ENCODE peak calls at places on chromosomes 11 and 22, in six cellular contexts. Z, I, E, C, V and N are unnamed samples.

GRCh38 chr11:58395581-58395980 is 11.1 kb downstream of the OR5B3 start:
- DNase-seq in Z (no peak), I (no peak), E (no peak), C (peak; percentile 11), V (no peak), N (no peak)

GRCh38 chr11:25612806-25613205 is 719.1 kb upstream of the ANO3 start:
- DNase-seq in Z (no peak), I (no peak), E (no peak), C (no peak), V (no peak), N (no peak)

GRCh38 chr22:33440756-33441155 is 382.6 kb upstream of the SYN3 start:
- DNase-seq in Z (no peak), I (no peak), E (no peak), C (no peak), V (no peak), N (no peak)

GRCh38 chr22:27381552-27381951 is 420.0 kb downstream of the MN1 start:
- DNase-seq in Z (no peak), I (no peak), E (no peak), C (no peak), V (no peak), N (no peak)

GRCh38 chr22:36385491-36386350 is 2.0 kb downstream of the MYH9 start:
- DNase-seq in Z (no peak), I (peak; percentile 87), E (peak; percentile 60), C (no peak), V (no peak), N (peak; percentile 53)

GRCh38 chr22:19832476-19833108 is 22.1 kb downstream of the GNB1L start:
- DNase-seq in Z (peak; percentile 8), I (no peak), E (no peak), C (no peak), V (no peak), N (no peak)

GRCh38 chr11:44057340-44057739 is 8.7 kb upstream of the ACCS start:
- DNase-seq in Z (no peak), I (no peak), E (no peak), C (no peak), V (no peak), N (no peak)

GRCh38 chr11:83835423-83835822 is 549.3 kb upstream of the CCDC90B start:
- DNase-seq in Z (no peak), I (no peak), E (no peak), C (no peak), V (no peak), N (no peak)

GRCh38 chr11:32162906-32163305 is 72.0 kb downstream of the RCN1 start:
- DNase-seq in Z (no peak), I (no peak), E (no peak), C (no peak), V (no peak), N (no peak)

GRCh38 chr22:45934659-45935341 is 42.2 kb downstream of the WNT7B start:
- DNase-seq in Z (peak; percentile 31), I (peak; percentile 62), E (peak; percentile 95), C (peak; percentile 67), V (no peak), N (no peak)

GRCh38 chr11:31803813-31804438 is 7.2 kb downstream of the PAX6 start:
- DNase-seq in Z (no peak), I (no peak), E (no peak), C (no peak), V (no peak), N (no peak)

GRCh38 chr11:11292839-11293238 is 60.2 kb downstream of the CSNK2A3 start:
- DNase-seq in Z (no peak), I (no peak), E (no peak), C (no peak), V (no peak), N (no peak)

DNA sequence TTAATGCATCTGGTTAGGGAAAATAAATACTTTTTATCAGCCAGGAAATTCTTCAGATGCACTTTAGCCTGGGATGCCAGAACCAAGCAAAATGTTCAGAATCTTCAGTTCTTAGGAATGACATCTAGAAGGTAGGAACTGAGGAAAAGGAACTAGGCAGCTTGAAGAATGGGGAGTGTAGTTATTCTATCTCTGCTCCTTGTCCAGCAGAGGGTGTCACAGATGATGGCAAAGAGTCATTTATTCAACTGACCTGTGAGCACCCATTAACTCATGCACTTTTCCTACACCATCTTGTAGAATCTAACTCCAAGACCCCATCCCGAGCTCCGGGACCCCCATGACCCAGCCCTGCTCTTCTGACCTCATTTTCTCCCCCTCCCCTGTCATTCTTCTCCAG is 122.1 kb upstream of the ISX start:
- DNase-seq in Z (no peak), I (no peak), E (no peak), C (no peak), V (no peak), N (no peak)
- H3K4me3 ChIP-seq in Z (no peak overlapping the region), I (no peak overlapping the region), E (no peak overlapping the region), C (no peak overlapping the region), V (no peak overlapping the region), N (no peak overlapping the region)

GRCh38 chr11:1308745-1309497 is 511 bp downstream of the TOLLIP start:
- DNase-seq in Z (no peak), I (no peak), E (no peak), C (no peak), V (peak; percentile 61), N (no peak)

GRCh38 chr11:1310315-1310687 is 869 bp upstream of the TOLLIP start:
- DNase-seq in Z (no peak), I (no peak), E (no peak), C (no peak), V (no peak), N (no peak)

GRCh38 chr11:1309498-1310314 is at the start of gene TOLLIP:
- DNase-seq in Z (peak; percentile 94), I (peak; percentile 95), E (peak; percentile 67), C (peak; percentile 84), V (peak; percentile 88), N (peak; percentile 92)

GRCh38 chr11:1307998-1308744 is 1.3 kb downstream of the TOLLIP start:
- DNase-seq in Z (peak; percentile 83), I (no peak), E (no peak), C (no peak), V (no peak), N (no peak)

DNA sequence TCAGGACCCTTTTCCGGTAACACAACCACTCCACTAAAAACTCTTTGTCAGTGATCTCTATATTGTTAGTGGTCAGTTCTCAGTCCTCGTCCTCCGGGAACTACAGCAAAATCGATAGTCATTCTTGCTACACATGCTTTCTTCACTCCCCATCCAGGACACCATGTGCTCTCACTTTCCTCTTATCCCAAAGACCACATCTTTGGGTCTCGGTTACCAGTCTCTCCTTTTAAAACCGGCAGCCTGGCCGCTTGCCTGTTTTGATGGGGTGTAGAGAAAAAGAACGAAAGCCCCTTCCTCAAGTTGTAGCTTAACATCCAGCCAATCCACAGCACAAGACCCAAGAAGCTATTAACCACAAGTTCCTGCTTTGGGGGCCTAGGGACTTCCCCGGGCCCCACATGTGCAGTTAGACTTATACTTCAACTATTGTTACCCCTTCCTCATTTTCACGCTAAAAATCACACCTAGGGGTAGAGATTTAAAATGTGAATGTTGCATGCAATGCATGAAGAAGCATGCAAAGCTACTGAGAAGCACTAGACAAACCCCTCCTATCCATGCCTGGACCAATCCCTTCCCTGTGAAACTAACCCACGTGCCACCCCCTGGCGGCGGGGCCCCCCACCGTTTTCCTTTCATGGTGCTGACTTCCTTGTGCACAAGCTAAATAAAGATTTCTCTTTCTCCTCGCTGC is 1.5 kb upstream of the TOLLIP start:
- DNase-seq in Z (no peak), I (no peak), E (no peak), C (no peak), V (no peak), N (no peak)
- H3K4me3 ChIP-seq in Z (no peak overlapping the region), I (no peak overlapping the region), E (no peak overlapping the region), C (no peak overlapping the region), V (no peak overlapping the region), N (peak overlapping the region; percentile 66)

GRCh38 chr11:67583319-67584204 is at the start of gene GSTP1:
- DNase-seq in Z (peak; percentile 94), I (peak; percentile 81), E (peak; percentile 60), C (peak; percentile 75), V (peak; percentile 89), N (peak; percentile 90)
- H3K4me3 ChIP-seq in Z (peak within 1 kb of the TSS; percentile 64), I (peak within 1 kb of the TSS; percentile 69), E (peak within 1 kb of the TSS; percentile 70), C (peak within 1 kb of the TSS; percentile 80), V (peak within 1 kb of the TSS; percentile 55), N (peak within 1 kb of the TSS; percentile 77)

GRCh38 chr22:30325724-30326703 is 727 bp downstream of the TBC1D10A start:
- DNase-seq in Z (peak; percentile 58), I (no peak), E (no peak), C (no peak), V (peak; percentile 18), N (peak; percentile 28)
- H3K4me3 ChIP-seq in Z (peak overlapping the region; percentile 98), I (peak overlapping the region; percentile 97), E (peak overlapping the region; percentile 67), C (peak overlapping the region; percentile 79), V (peak overlapping the region; percentile 83), N (peak overlapping the region; percentile 86)

GRCh38 chr22:50170453-50171318 is at the start of gene PANX2:
- DNase-seq in Z (no peak), I (no peak), E (no peak), C (no peak), V (no peak), N (no peak)

GRCh38 chr22:50171965-50172421 is 1.5 kb downstream of the PANX2 start:
- DNase-seq in Z (no peak), I (no peak), E (no peak), C (no peak), V (no peak), N (no peak)

GRCh38 chr22:50169774-50170341 is 673 bp upstream of the PANX2 start:
- DNase-seq in Z (no peak), I (no peak), E (no peak), C (no peak), V (no peak), N (no peak)

GRCh38 chr22:50173221-50173982 is 2.9 kb downstream of the PANX2 start:
- DNase-seq in Z (no peak), I (no peak), E (no peak), C (no peak), V (no peak), N (no peak)

GRCh38 chr22:50171319-50171964 is 911 bp downstream of the PANX2 start:
- DNase-seq in Z (no peak), I (no peak), E (no peak), C (no peak), V (no peak), N (no peak)
- H3K4me3 ChIP-seq in Z (peak overlapping the region; percentile 36), I (no peak overlapping the region), E (no peak overlapping the region), C (peak overlapping the region; percentile 5), V (no peak overlapping the region), N (no peak overlapping the region)

DNA sequence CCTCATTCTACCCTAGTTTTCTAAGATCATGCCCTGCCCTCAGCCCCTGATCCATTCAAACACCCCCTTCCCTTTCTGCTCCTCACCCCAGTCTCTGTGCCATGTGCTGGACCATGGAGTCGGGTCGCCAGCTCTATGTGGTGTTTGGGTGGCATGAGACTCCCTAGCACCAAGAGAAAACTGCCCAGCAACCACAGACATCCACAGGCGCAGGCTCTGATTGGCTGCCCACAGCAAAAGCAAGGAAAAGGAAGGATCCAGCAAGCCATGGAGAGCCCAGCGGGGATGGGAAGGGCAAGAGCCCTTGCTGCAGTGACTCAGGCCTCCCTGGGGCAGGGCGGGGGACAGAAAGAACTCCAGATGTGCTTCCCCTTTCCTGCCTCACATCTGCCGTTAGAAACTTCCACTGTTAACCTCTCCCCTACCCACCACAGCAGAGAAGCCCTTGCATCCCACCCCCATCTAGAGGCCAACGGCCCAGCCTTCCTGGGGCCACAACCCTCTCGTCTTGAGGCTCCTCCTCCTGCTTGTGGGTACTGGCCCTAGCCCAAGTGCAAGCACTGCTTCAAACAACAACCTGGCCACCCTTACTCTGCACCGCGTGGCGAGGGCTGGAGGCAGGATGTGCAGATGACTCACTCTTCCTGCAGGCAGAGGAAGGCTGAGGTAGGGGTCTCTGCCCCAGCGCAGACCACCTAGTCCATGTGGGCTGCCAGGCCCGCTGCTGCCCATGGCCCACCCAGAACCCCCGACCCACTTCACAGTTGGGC is 9.7 kb upstream of the AHNAK start:
- DNase-seq in Z (peak; percentile 84), I (peak; percentile 91), E (peak; percentile 88), C (peak; percentile 88), V (peak; percentile 98), N (peak; percentile 94)
- H3K4me3 ChIP-seq in Z (no peak overlapping the region), I (peak overlapping the region; percentile 10), E (no peak overlapping the region), C (peak overlapping the region; percentile 20), V (no peak overlapping the region), N (no peak overlapping the region)

GRCh38 chr22:38271101-38271500 is 1.7 kb downstream of the TMEM184B start:
- DNase-seq in Z (no peak), I (no peak), E (no peak), C (no peak), V (no peak), N (no peak)
- H3K4me3 ChIP-seq in Z (no peak overlapping the region), I (peak overlapping the region; percentile 97), E (no peak overlapping the region), C (peak overlapping the region; percentile 86), V (no peak overlapping the region), N (peak overlapping the region; percentile 78)